ENCODE peak calls at places on chromosomes 7 and 10, in five cellular contexts. H is prostate gland, R is SJSA1, V is GM23338, Z is sigmoid colon. M is an unnamed sample.

GRCh38 chr7:74355091-74355490 is 65.9 kb downstream of the CLIP2 start:
- DNase-seq in Z (no peak), R (peak; percentile 64), V (no peak), H (no peak), M (peak; percentile 73)

GRCh38 chr7:13988765-13989137 is 715 bp downstream of the ETV1 start:
- DNase-seq in V (peak; percentile 69), R (peak; percentile 6), Z (no peak), H (no peak), M (peak; percentile 71)

GRCh38 chr7:130486963-130487324 is 4.9 kb upstream of the MEST start:
- DNase-seq in R (no peak), H (no peak), Z (no peak), V (no peak), M (no peak)

GRCh38 chr10:115941247-115941840 is 331.7 kb downstream of the GFRA1 start:
- DNase-seq in H (no peak), R (no peak), V (no peak), Z (no peak), M (no peak)

GRCh38 chr7:25032774-25033743 is 53.1 kb upstream of the OSBPL3 start:
- DNase-seq in Z (no peak), R (no peak), V (no peak), H (no peak), M (no peak)

GRCh38 chr7:100003711-100004661 is 11.4 kb upstream of the ZKSCAN1 start:
- DNase-seq in V (peak; percentile 26), R (no peak), H (peak; percentile 71), Z (peak; percentile 25), M (peak; percentile 47)

GRCh38 chr10:113069595-113069994 is 119.5 kb downstream of the TCF7L2 start:
- DNase-seq in H (no peak), R (peak; percentile 83), Z (no peak), V (no peak), M (no peak)

GRCh38 chr10:16811765-16812164 is 5.5 kb downstream of the RSU1 start:
- DNase-seq in R (no peak), Z (no peak), V (no peak), H (no peak), M (no peak)

GRCh38 chr7:15783971-15784693 is 97.6 kb upstream of the MEOX2 start:
- DNase-seq in V (peak; percentile 16), Z (no peak), R (no peak), H (no peak), M (no peak)

GRCh38 chr7:94297397-94297838 is 97.3 kb upstream of the COL1A2 start:
- DNase-seq in H (no peak), R (peak; percentile 90), V (no peak), Z (peak; percentile 93), M (no peak)

GRCh38 chr10:78745445-78745844 is 323.3 kb upstream of the ZMIZ1 start:
- DNase-seq in Z (no peak), R (no peak), H (no peak), V (no peak), M (no peak)

GRCh38 chr7:12475362-12476063 is 71.8 kb upstream of the VWDE start:
- DNase-seq in R (no peak), V (peak; percentile 42), H (no peak), Z (no peak), M (peak; percentile 28)

DNA sequence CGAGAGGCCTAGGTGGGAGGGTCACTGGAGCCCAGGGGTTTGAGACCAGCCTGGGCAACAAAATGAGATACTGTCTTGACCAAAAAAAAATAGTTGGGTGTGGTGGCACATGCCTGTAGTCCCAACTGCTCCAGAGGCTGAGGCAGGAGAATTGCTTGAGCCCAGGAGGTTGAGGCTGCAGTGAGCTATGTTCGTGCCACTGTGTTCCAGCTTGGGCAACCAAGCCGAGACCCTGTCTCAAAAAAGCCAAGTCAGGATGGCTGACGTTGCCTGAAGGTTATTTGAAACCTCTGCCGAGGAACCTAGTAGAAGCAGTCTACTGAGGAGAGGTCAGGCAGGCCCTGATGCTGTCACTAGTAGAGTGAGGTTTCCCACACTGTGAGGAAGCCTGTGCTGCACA is 22.8 kb downstream of the DNAJB6 start:
- DNase-seq in R (no peak), H (no peak), V (no peak), Z (no peak), M (no peak)
- H3K4me1 ChIP-seq in R (peaks cover 10% of the 10 kb centered on the region), H (peaks cover 8% of the 10 kb centered on the region), V (peaks cover 70% of the 10 kb centered on the region), Z (peaks cover 38% of the 10 kb centered on the region), M (peaks cover 30% of the 10 kb centered on the region)

GRCh38 chr10:71273506-71273905 is 45.6 kb upstream of the SLC29A3 start:
- DNase-seq in H (no peak), Z (no peak), R (no peak), V (no peak), M (no peak)

GRCh38 chr10:71270821-71271220 is 48.2 kb upstream of the SLC29A3 start:
- DNase-seq in V (no peak), H (no peak), Z (no peak), R (no peak), M (no peak)

GRCh38 chr10:71270301-71270777 is 48.7 kb upstream of the SLC29A3 start:
- DNase-seq in R (peak; percentile 20), H (no peak), Z (no peak), V (peak; percentile 94), M (peak; percentile 40)

GRCh38 chr10:71271626-71272025 is 47.4 kb upstream of the SLC29A3 start:
- DNase-seq in H (no peak), V (no peak), Z (no peak), R (no peak), M (no peak)

GRCh38 chr10:71272122-71272771 is 46.8 kb upstream of the SLC29A3 start:
- DNase-seq in V (no peak), R (peak; percentile 19), Z (no peak), H (no peak), M (no peak)
- H3K27ac ChIP-seq in V (no peak overlapping the region), R (no peak overlapping the region), Z (no peak overlapping the region), H (no peak overlapping the region), M (no peak overlapping the region)

GRCh38 chr10:77392851-77393250 is 244.8 kb downstream of the KCNMA1 start:
- DNase-seq in R (peak; percentile 94), H (peak; percentile 40), Z (no peak), V (no peak), M (peak; percentile 51)

GRCh38 chr10:77391605-77392235 is 245.9 kb downstream of the KCNMA1 start:
- DNase-seq in H (peak; percentile 61), Z (peak; percentile 92), R (peak; percentile 98), V (peak; percentile 98), M (peak; percentile 92)

GRCh38 chr10:77393411-77393810 is 244.2 kb downstream of the KCNMA1 start:
- DNase-seq in R (no peak), H (no peak), V (no peak), Z (no peak), M (no peak)

GRCh38 chr10:77393821-77394501 is 243.6 kb downstream of the KCNMA1 start:
- DNase-seq in H (no peak), V (no peak), Z (no peak), R (no peak), M (peak; percentile 60)

GRCh38 chr10:77392236-77392721 is 245.3 kb downstream of the KCNMA1 start:
- DNase-seq in R (no peak), H (no peak), Z (no peak), V (no peak), M (no peak)
- H3K4me3 ChIP-seq in R (no peak overlapping the region), H (no peak overlapping the region), Z (no peak overlapping the region), V (no peak overlapping the region), M (no peak overlapping the region)

DNA sequence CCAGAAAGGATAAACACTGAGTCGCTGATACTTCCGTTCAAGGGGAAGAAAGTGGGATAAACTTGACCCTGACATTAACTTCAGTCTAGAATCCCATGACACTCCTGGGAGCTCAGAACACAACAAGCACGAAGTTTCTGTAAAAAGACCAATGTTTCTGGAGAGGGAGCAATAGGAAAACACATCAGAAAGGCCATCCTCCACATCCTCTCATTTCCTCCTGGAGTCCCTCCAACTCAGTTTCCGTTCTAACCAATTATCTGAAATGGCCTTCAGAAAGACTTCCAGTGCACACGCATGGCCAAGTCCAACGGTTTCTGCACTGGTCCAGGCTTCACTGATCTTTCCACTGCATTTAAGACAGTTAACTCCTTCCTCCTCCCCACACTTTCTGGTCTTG is 113.4 kb downstream of the SORBS1 start:
- DNase-seq in Z (no peak), V (no peak), H (no peak), R (no peak), M (no peak)
- H3K4me1 ChIP-seq in Z (peaks cover 88% of the 10 kb centered on the region), V (peaks cover 10% of the 10 kb centered on the region), H (no peaks in the 10 kb centered on the region), R (peaks cover 8% of the 10 kb centered on the region), M (peaks cover 24% of the 10 kb centered on the region)

M was measured in SJCRH30.